ENCODE peak calls at places on chromosome 22, in ten cellular contexts. K, S, U, Z, M, H, D, C, O and X are unnamed samples.

GRCh38 chr22:45544588-45545170 is 42.0 kb downstream of the FBLN1 start:
- DNase-seq in D (no peak), O (no peak), S (no peak), M (no peak), U (no peak), K (no peak), Z (peak; percentile 66), C (no peak), H (peak; percentile 53), X (no peak)

GRCh38 chr22:41563051-41563711 is 2.4 kb downstream of the CSDC2 start:
- DNase-seq in M (no peak), K (peak; percentile 73), O (no peak), C (peak; percentile 60), U (no peak), H (peak; percentile 95), D (no peak), S (peak; percentile 82), Z (peak; percentile 56), X (no peak)

GRCh38 chr22:36764060-36764459 is 11.9 kb downstream of the IFT27 start:
- DNase-seq in Z (no peak), H (no peak), M (no peak), S (no peak), K (no peak), C (no peak), O (no peak), D (no peak), U (no peak), X (no peak)

GRCh38 chr22:48700566-48701295 is 1126.9 kb downstream of the BRD1 start:
- DNase-seq in M (no peak), O (no peak), H (no peak), S (no peak), Z (no peak), U (no peak), D (no peak), K (no peak), C (no peak), X (no peak)

GRCh38 chr22:36755316-36755715 is 20.6 kb downstream of the IFT27 start:
- DNase-seq in M (no peak), O (no peak), K (no peak), Z (no peak), U (no peak), S (no peak), H (no peak), D (no peak), C (no peak), X (no peak)

GRCh38 chr22:45441158-45441557 is 27.7 kb downstream of the RIBC2 start:
- DNase-seq in C (peak; percentile 70), Z (peak; percentile 44), O (peak; percentile 80), S (peak; percentile 45), U (no peak), D (peak; percentile 61), H (peak; percentile 77), M (peak; percentile 53), K (peak; percentile 86), X (peak; percentile 62)

GRCh38 chr22:22935546-22936157 is 48.0 kb downstream of the IGLL5 start:
- DNase-seq in D (no peak), K (no peak), H (no peak), Z (no peak), U (no peak), S (no peak), C (no peak), M (no peak), O (no peak), X (peak; percentile 81)

GRCh38 chr22:39574779-39575551 is 4.4 kb downstream of the CACNA1I start:
- DNase-seq in C (peak; percentile 86), O (no peak), M (no peak), S (peak; percentile 93), K (peak; percentile 58), Z (peak; percentile 89), D (no peak), U (no peak), H (peak; percentile 92), X (no peak)

GRCh38 chr22:23689414-23689813 is 1.4 kb upstream of the RGL4 start:
- DNase-seq in K (no peak), H (no peak), C (no peak), D (no peak), U (no peak), S (no peak), O (no peak), Z (no peak), M (no peak), X (no peak)

GRCh38 chr22:37045958-37046357 is 5.6 kb upstream of the KCTD17 start:
- DNase-seq in H (peak; percentile 81), U (no peak), S (peak; percentile 64), M (no peak), D (peak; percentile 73), C (peak; percentile 18), Z (peak; percentile 18), O (no peak), K (peak; percentile 48), X (no peak)

GRCh38 chr22:29150701-29151100 is 55.0 kb upstream of the EMID1 start:
- DNase-seq in U (no peak), K (no peak), H (no peak), Z (no peak), M (no peak), C (no peak), O (no peak), S (no peak), D (no peak), X (no peak)

GRCh38 chr22:50523806-50524663 is 1.4 kb downstream of the SCO2 start:
- DNase-seq in M (no peak), K (no peak), O (peak; percentile 89), S (no peak), C (no peak), H (no peak), U (no peak), D (no peak), Z (no peak), X (no peak)

GRCh38 chr22:40621309-40622151 is 15.0 kb downstream of the MRTFA start:
- DNase-seq in U (no peak), C (no peak), D (no peak), K (no peak), H (no peak), S (no peak), M (no peak), Z (no peak), O (no peak), X (no peak)

GRCh38 chr22:29044657-29045176 is 16.9 kb downstream of the C22orf31 start:
- DNase-seq in U (no peak), D (no peak), H (peak; percentile 78), M (no peak), Z (peak; percentile 53), C (no peak), S (peak; percentile 76), O (no peak), K (peak; percentile 78), X (no peak)

GRCh38 chr22:19766506-19767426 is 6.2 kb downstream of the TBX1 start:
- DNase-seq in S (peak; percentile 34), K (no peak), U (no peak), H (peak; percentile 31), Z (peak; percentile 20), D (no peak), M (peak; percentile 44), C (no peak), O (no peak), X (no peak)

GRCh38 chr22:31039393-31039792 is 41.7 kb upstream of the SMTN start:
- DNase-seq in C (no peak), D (no peak), K (peak; percentile 76), Z (no peak), O (no peak), U (no peak), H (peak; percentile 90), M (no peak), S (no peak), X (no peak)

GRCh38 chr22:23763579-23764331 is 965 bp downstream of the C22orf15 start:
- DNase-seq in H (no peak), C (no peak), U (peak; percentile 40), D (no peak), Z (no peak), M (peak; percentile 68), K (no peak), S (no peak), O (no peak), X (no peak)

GRCh38 chr22:20242393-20243175 is 25.5 kb downstream of the RTN4R start:
- DNase-seq in M (no peak), Z (no peak), O (no peak), K (no peak), C (no peak), U (no peak), S (no peak), H (no peak), D (no peak), X (no peak)

GRCh38 chr22:42757475-42757874 is 36.8 kb upstream of the A4GALT start:
- DNase-seq in H (no peak), C (no peak), U (no peak), D (no peak), O (no peak), S (no peak), Z (peak; percentile 21), M (no peak), K (no peak), X (no peak)

GRCh38 chr22:50020606-50021005 is 8.0 kb upstream of the IL17REL start:
- DNase-seq in K (no peak), C (no peak), M (no peak), S (no peak), O (no peak), H (no peak), D (no peak), U (no peak), Z (no peak), X (no peak)

GRCh38 chr22:33114570-33114969 is 56.4 kb upstream of the SYN3 start:
- DNase-seq in Z (no peak), U (no peak), M (no peak), H (peak; percentile 3), O (no peak), K (peak; percentile 44), C (no peak), S (no peak), D (no peak), X (no peak)

GRCh38 chr22:44531487-44531886 is 33.5 kb upstream of the RTL6 start:
- DNase-seq in Z (no peak), S (no peak), M (no peak), H (no peak), C (no peak), O (no peak), U (no peak), D (no peak), K (no peak), X (no peak)

GRCh38 chr22:48494968-48495750 is 1332.5 kb downstream of the BRD1 start:
- DNase-seq in U (no peak), O (no peak), M (no peak), S (no peak), K (no peak), Z (no peak), D (no peak), C (no peak), H (no peak), X (no peak)

GRCh38 chr22:20264614-20265452 is 3.3 kb downstream of the RTN4R start:
- DNase-seq in M (no peak), S (no peak), C (no peak), Z (no peak), H (no peak), D (no peak), U (no peak), O (no peak), K (no peak), X (no peak)